ENCODE peak calls at places on chromosomes 13 and 19, in four cellular contexts. G is uterus, Z is PC-3, M is brain microvascular endothelial cell. L is an unnamed sample.
A peak's percentile ranks its signal among the peaks of the same experiment; 100 is the strongest.

GRCh38 chr13:32316476-32316875 is 1.2 kb downstream of the BRCA2 start:
- DNase-seq in G (no peak), M (no peak), Z (no peak), L (no peak)

GRCh38 chr13:112448621-112449544 is 72.7 kb downstream of the SPACA7 start:
- DNase-seq in G (no peak), M (no peak), Z (no peak), L (no peak)

GRCh38 chr19:47377208-47377701 is 28.1 kb downstream of the DHX34 start:
- DNase-seq in M (no peak), G (no peak), Z (no peak), L (no peak)

GRCh38 chr19:42283248-42284065 is 14.4 kb downstream of the CIC start:
- DNase-seq in G (peak; percentile 96), M (peak; percentile 88), Z (no peak), L (peak; percentile 90)

GRCh38 chr19:55179570-55180484 is at the start of gene SYT5:
- DNase-seq in M (no peak), G (no peak), Z (peak; percentile 64), L (peak; percentile 35)

GRCh38 chr13:39035799-39036198 is 2.1 kb downstream of the PROSER1 start:
- DNase-seq in Z (no peak), G (no peak), M (no peak), L (no peak)

GRCh38 chr19:45403781-45404556 is 900 bp downstream of the PPP1R13L start:
- DNase-seq in Z (peak; percentile 75), G (peak; percentile 37), M (peak; percentile 51), L (no peak)

GRCh38 chr13:114281351-114282142 is at the start of gene UPF3A:
- DNase-seq in Z (peak; percentile 71), G (peak; percentile 90), M (peak; percentile 79), L (peak; percentile 96)

GRCh38 chr19:29548483-29549085 is 22.8 kb downstream of the VSTM2B start:
- DNase-seq in G (no peak), M (no peak), Z (no peak), L (no peak)

GRCh38 chr13:48817166-48817802 is 158.4 kb upstream of the FNDC3A start:
- DNase-seq in Z (no peak), G (no peak), M (no peak), L (no peak)

GRCh38 chr19:54153731-54154326 is 5.7 kb downstream of the LENG1 start:
- DNase-seq in Z (no peak), G (no peak), M (no peak), L (no peak)

GRCh38 chr19:22595422-22595821 is 38.7 kb upstream of the ZNF492 start:
- DNase-seq in G (no peak), M (no peak), Z (no peak), L (no peak)

GRCh38 chr19:49553451-49554271 is 25.9 kb downstream of the RCN3 start:
- DNase-seq in M (peak; percentile 72), Z (peak; percentile 90), G (no peak), L (peak; percentile 30)

GRCh38 chr19:8938576-8938975 is 71.6 kb downstream of the MUC16 start:
- DNase-seq in Z (peak; percentile 59), G (no peak), M (no peak), L (no peak)

GRCh38 chr13:103210348-103210747 is 144.1 kb upstream of the SLC10A2 start:
- DNase-seq in G (no peak), M (no peak), Z (no peak), L (no peak)

GRCh38 chr13:24083722-24084421 is 76.6 kb upstream of the SPATA13 start:
- DNase-seq in Z (no peak), G (no peak), M (no peak), L (no peak)

GRCh38 chr19:35214766-35215422 is 13.6 kb downstream of the FAM187B start:
- DNase-seq in G (no peak), Z (no peak), M (no peak), L (no peak)

GRCh38 chr19:7931221-7932061 is 5.5 kb upstream of the CTXN1 start:
- DNase-seq in Z (no peak), M (no peak), G (no peak), L (no peak)

GRCh38 chr19:8025321-8025720 is 19.9 kb upstream of the ELAVL1 start:
- DNase-seq in Z (no peak), M (no peak), G (no peak), L (no peak)

GRCh38 chr13:40230833-40231266 is 435.6 kb downstream of the FOXO1 start:
- DNase-seq in Z (peak; percentile 6), G (no peak), M (peak; percentile 68), L (peak; percentile 85)

GRCh38 chr19:5951338-5951861 is 26.5 kb downstream of the RANBP3 start:
- DNase-seq in G (no peak), Z (no peak), M (no peak), L (no peak)

GRCh38 chr13:31179241-31179640 is 17.5 kb upstream of the HSPH1 start:
- DNase-seq in G (no peak), Z (no peak), M (no peak), L (no peak)

GRCh38 chr19:55352040-55352439 is 2.5 kb downstream of the COX6B2 start:
- DNase-seq in M (no peak), Z (peak; percentile 89), G (no peak), L (no peak)

GRCh38 chr13:58949646-58950045 is 1214.1 kb downstream of the DIAPH3 start:
- DNase-seq in M (no peak), Z (no peak), G (no peak), L (no peak)

GRCh38 chr13:36430247-36431203 is 1.8 kb upstream of the CCNA1 start:
- DNase-seq in G (peak; percentile 36), Z (no peak), M (no peak), L (no peak)

GRCh38 chr13:93875527-93875926 is 604.0 kb downstream of the DCT start:
- DNase-seq in M (peak; percentile 56), G (no peak), Z (peak; percentile 59), L (peak; percentile 43)

GRCh38 chr13:106522898-106523525 is 12.4 kb downstream of the EFNB2 start:
- DNase-seq in M (peak; percentile 17), Z (peak; percentile 39), G (no peak), L (no peak)

GRCh38 chr19:42942187-42942789 is 5.3 kb upstream of the PSG7 start:
- DNase-seq in Z (peak; percentile 44), M (no peak), G (no peak), L (peak; percentile 42)

GRCh38 chr19:13621413-13621812 is 115.1 kb upstream of the CACNA1A start:
- DNase-seq in Z (peak; percentile 99), G (no peak), M (peak; percentile 96), L (peak; percentile 71)
- TF ChIP-seq CTCF in Z (peak; percentile 85), G (no peak), M (no peak), L (peak; percentile 36)

DNA sequence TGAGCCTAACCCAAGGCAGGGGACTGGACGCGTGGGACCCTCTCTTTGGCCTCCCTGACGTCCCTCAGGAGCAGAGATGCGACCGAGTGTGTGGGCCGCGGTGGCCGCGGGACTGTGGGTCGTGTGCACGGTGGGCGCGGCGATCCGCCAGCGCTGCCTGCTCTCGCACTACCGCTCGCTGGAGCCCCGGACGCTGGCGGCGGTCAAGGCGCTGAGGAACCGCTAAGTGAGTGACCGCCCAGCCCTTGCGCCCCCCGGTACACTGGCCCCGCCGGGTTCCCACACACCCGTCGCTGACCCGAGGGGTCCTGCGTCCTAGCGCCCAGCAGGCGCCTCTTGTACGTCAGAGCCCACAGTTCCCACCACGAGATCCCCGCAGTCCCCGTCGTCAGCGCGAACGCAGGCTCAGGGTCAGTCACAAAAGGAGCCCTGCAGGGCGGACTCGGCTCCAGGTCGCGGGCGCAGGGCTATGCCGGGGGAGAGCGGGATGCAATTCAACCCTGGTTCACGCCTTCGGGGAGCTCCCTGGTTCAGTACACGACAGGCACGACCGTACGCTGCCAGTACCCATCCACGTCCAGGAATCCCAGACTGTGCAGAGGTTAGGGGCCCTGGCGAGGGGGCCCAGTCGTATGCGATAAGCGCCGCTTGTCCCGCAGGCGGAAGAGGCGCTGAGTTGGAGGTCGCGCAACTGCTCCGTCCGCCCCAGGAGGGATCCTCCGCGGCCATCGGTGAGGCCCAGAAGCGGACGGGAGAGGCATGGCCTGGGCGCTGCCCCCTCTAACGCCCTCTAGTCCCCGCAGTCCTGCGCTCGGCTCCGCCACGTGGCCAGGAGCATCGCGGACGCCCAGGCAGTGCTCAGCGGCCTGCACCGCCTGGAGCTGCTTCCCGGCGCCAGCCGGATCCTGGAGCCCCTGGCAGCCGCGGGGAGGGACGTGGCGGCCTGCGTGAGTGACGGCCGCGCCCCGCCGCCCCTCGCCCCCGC is 3.6 kb upstream of the IFNL2 start:
- DNase-seq in G (no peak), Z (no peak), M (no peak), L (no peak)
- H3K4me3 ChIP-seq in G (no peak overlapping the region), Z (no peak overlapping the region), M (no peak overlapping the region), L (no peak overlapping the region)

GRCh38 chr13:76769238-76769859 is 116.9 kb downstream of the KCTD12 start:
- DNase-seq in G (no peak), M (no peak), Z (no peak), L (no peak)

GRCh38 chr13:76762731-76763130 is 123.5 kb downstream of the KCTD12 start:
- DNase-seq in Z (no peak), M (no peak), G (no peak), L (no peak)

GRCh38 chr13:76764916-76765315 is 121.3 kb downstream of the KCTD12 start:
- DNase-seq in M (no peak), Z (no peak), G (no peak), L (no peak)

GRCh38 chr13:76759877-76760276 is 126.3 kb downstream of the KCTD12 start:
- DNase-seq in M (peak; percentile 90), Z (no peak), G (no peak), L (peak; percentile 46)

DNA sequence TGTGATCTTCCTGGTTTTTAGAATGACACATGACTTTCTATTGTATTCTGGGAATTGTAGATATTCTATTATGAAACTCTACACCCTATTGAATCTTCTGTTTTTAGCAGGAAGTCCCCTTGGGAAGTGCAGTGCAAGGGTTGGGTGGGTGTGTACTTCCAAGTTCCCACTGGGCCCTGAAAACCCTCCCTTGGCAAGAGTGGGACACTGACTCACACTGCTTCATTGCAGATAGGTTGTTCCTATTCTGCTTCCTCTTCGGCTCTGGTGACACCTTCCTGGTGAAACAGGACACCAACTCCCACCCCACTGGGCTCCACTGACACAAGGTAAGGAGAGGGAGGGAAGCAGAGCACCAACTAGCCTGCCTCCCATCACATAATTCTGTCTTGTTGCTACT is 121.8 kb downstream of the KCTD12 start:
- DNase-seq in M (peak; percentile 46), Z (peak; percentile 36), G (peak; percentile 32), L (peak; percentile 78)
- TF ChIP-seq CTCF in M (no peak), Z (no peak), G (no peak), L (no peak)

GRCh38 chr19:37505958-37506386 is 767 bp upstream of the ZNF793 start:
- DNase-seq in Z (no peak), M (no peak), G (no peak), L (no peak)

GRCh38 chr19:37511821-37512220 is 5.1 kb downstream of the ZNF793 start:
- DNase-seq in Z (no peak), G (no peak), M (no peak), L (no peak)

GRCh38 chr19:37511186-37511585 is 4.4 kb downstream of the ZNF793 start:
- DNase-seq in Z (no peak), G (no peak), M (no peak), L (no peak)

GRCh38 chr19:37506387-37507166 is at the start of gene ZNF793:
- DNase-seq in Z (no peak), G (peak; percentile 81), M (peak; percentile 69), L (peak; percentile 85)

DNA sequence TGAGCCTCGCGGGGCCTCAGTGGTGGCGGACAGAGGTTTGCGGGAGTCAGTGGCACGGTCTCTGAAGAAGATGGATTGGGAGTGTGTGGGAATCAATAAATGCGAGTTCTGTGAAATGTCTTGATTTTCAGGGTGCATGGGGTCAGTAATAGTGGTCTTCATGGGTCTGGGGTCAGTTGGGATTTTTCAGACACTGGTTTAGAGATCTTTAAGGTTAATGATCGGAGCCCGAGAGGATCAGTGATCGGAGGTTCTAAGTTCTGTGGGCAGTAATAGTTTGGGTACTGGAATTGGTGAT is 377 bp downstream of the ZNF793 start:
- DNase-seq in M (no peak), G (no peak), Z (no peak), L (no peak)
- H3K4me3 ChIP-seq in M (peak overlapping the region; percentile 72), G (peak overlapping the region; percentile 72), Z (no peak overlapping the region), L (peak overlapping the region; percentile 60)